ENCODE peak calls at places on chromosomes 4 and X, in nine cellular contexts. K is ovary, Y is stomach, T is transverse colon, Q is K562, H is esophagus muscularis mucosa, F is SK-N-SH, S is sigmoid colon, O is A549. G is an unnamed sample.

GRCh38 chr4:2255501-2256155 is 6.3 kb downstream of the MXD4 start:
- DNase-seq in K (peak), Y (peak), T (peak), Q (no peak), H (peak), F (peak), S (peak), O (no peak), G (peak)

GRCh38 chr4:70927502-70928139 is 25.5 kb downstream of the MOB1B start:
- DNase-seq in K (no peak), Y (no peak), T (no peak), Q (no peak), H (peak), F (no peak), S (no peak), O (no peak), G (no peak)

GRCh38 chr4:40185830-40186664 is 10.8 kb upstream of the RHOH start:
- DNase-seq in K (no peak), Y (no peak), T (no peak), Q (no peak), H (no peak), F (no peak), S (no peak), O (no peak), G (no peak)

GRCh38 chr4:172850838-172851237 is 317.8 kb upstream of the GALNT7 start:
- DNase-seq in K (no peak), Y (no peak), T (no peak), Q (no peak), H (peak), F (no peak), S (no peak), O (no peak), G (no peak)

GRCh38 chrX:22987452-22987851 is 12.3 kb upstream of the DDX53 start:
- DNase-seq in K (no peak), Y (no peak), T (no peak), Q (no peak), H (no peak), F (no peak), S (no peak), O (no peak), G (no peak)

GRCh38 chrX:2819345-2820130 is 9.2 kb upstream of the GYG2 start:
- DNase-seq in K (no peak), Y (no peak), T (no peak), Q (peak), H (no peak), F (peak), S (no peak), O (peak), G (no peak)

GRCh38 chr4:24234288-24234848 is 344.5 kb upstream of the PPARGC1A start:
- DNase-seq in K (no peak), Y (no peak), T (no peak), Q (no peak), H (no peak), F (no peak), S (no peak), O (no peak), G (no peak)

GRCh38 chrX:23980063-23980462 is 46.9 kb downstream of the KLHL15 start:
- DNase-seq in K (no peak), Y (no peak), T (no peak), Q (no peak), H (no peak), F (no peak), S (no peak), O (no peak), G (no peak)

GRCh38 chr4:30721353-30722091 is 1.4 kb downstream of the PCDH7 start:
- DNase-seq in K (peak), Y (peak), T (peak), Q (no peak), H (no peak), F (peak), S (peak), O (peak), G (no peak)

GRCh38 chrX:40058719-40059118 is 39.0 kb downstream of the BCOR start:
- DNase-seq in K (no peak), Y (peak), T (peak), Q (no peak), H (no peak), F (no peak), S (no peak), O (no peak), G (no peak)

GRCh38 chrX:49211074-49211473 is 11.1 kb upstream of the SYP start:
- DNase-seq in K (no peak), Y (no peak), T (no peak), Q (no peak), H (no peak), F (no peak), S (no peak), O (no peak), G (no peak)

GRCh38 chr4:180860136-180860720 is 1383.0 kb upstream of the TENM3 start:
- DNase-seq in K (no peak), Y (no peak), T (no peak), Q (no peak), H (no peak), F (no peak), S (no peak), O (no peak), G (no peak)

GRCh38 chr4:34619531-34620109 is 1624.7 kb downstream of the ARAP2 start:
- DNase-seq in K (no peak), Y (no peak), T (no peak), Q (no peak), H (no peak), F (no peak), S (no peak), O (no peak), G (no peak)

GRCh38 chrX:27444093-27444908 is 18.8 kb downstream of the PPP4R3C start:
- DNase-seq in K (no peak), Y (no peak), T (no peak), Q (no peak), H (no peak), F (no peak), S (no peak), O (no peak), G (no peak)

GRCh38 chrX:13293700-13294099 is 26.2 kb downstream of the ATXN3L start:
- DNase-seq in K (no peak), Y (no peak), T (no peak), Q (no peak), H (no peak), F (no peak), S (no peak), O (no peak), G (no peak)
- TF ChIP-seq EP300 in K (no peak), Y (no peak), T (no peak), Q (no peak), H (no peak), F (no peak), S (no peak), O (no peak), G (no peak)

DNA sequence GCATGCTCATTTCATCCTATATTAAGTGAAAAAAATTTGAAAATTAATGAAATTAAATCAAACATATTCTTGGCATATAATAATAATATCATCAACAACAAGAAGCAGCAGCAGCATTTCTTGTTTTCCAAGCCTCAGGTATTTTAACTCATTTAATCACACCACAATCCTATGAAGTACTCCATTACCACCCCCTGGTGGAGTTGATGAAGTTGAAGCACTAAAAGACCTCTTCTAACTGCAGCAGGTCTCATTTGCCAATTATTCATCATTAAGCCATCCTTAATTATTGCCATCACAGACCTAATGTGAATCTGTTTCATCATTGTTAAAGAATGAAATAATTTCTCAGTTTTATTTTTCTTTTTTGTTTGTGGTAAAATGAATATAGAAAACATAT is 801.4 kb upstream of the GRID2 start:
- DNase-seq in K (no peak), Y (no peak), T (no peak), Q (no peak), H (no peak), F (no peak), S (no peak), O (no peak), G (no peak)
- TF ChIP-seq EP300 in K (no peak), Y (no peak), T (no peak), Q (no peak), H (no peak), F (no peak), S (no peak), O (no peak), G (no peak)

DNA sequence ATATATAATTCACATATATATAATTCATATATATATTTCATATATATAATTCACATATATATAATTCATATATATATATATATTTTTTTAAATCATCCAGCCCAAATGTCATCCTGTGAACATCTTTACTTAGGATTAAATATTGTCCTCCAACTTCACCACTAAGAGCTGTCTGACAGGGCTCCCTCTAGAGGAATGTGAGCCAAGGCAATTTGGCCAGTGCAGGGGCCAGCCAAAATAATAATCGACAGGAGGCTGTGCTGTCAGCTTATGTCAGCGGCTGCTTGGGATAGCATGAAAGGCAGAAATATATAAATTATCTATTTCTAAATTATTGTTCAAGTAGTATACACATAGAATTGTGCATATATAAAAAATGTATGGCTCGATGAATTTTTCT is 29.5 kb downstream of the EGFL6 start:
- DNase-seq in K (no peak), Y (no peak), T (no peak), Q (peak), H (no peak), F (peak), S (no peak), O (peak), G (no peak)
- TF ChIP-seq EP300 in K (no peak), Y (no peak), T (no peak), Q (no peak), H (no peak), F (no peak), S (no peak), O (no peak), G (no peak)

DNA sequence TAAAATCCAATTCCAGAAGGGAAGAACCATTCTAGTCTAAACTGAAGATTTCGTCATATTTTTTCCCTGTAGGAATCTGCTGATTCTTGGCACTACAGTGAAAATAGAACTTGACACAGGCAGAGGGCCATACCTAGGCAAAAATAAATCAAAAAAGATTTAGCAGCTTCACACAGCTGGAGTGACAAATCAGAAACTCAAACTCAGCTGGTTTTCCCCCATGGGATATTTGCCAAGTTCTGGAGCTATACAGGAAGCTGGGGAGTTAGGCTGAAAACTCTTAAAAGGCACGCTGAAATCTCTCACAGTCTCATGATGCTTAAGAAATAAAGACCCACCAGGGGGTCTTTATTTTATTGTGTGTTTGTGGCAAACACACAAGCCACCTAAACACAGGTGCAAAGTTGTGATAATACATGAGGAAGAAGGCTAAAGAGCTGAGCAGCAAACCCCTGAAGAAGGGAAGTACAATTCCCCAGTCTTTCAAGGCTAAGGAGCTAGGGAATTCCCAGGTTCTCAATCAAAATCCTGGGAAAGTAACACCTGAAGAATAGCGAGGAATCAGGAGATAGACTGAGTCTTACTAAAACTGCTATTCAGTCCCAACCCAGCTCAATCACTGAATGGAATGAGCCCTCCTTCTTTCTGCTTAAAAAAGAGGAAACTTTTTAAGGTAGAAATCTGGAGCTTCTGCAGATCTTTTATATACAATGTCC is 32.1 kb upstream of the BEND2 start:
- DNase-seq in K (no peak), Y (no peak), T (no peak), Q (no peak), H (no peak), F (no peak), S (no peak), O (no peak), G (no peak)
- TF ChIP-seq EP300 in K (no peak), Y (no peak), T (no peak), Q (no peak), H (no peak), F (no peak), S (no peak), O (no peak), G (no peak)

GRCh38 chr4:130110760-130111159 is 1014.8 kb downstream of the C4orf33 start:
- DNase-seq in K (no peak), Y (no peak), T (no peak), Q (no peak), H (no peak), F (no peak), S (no peak), O (no peak), G (no peak)
- TF ChIP-seq EP300 in K (no peak), Y (no peak), T (no peak), Q (no peak), H (no peak), F (no peak), S (no peak), O (no peak), G (no peak)